ENCODE peak calls at places on chromosomes 11 and 22, in five cellular contexts. W, D, T, C and B are unnamed samples.

GRCh38 chr11:70567680-70568503 is 169.6 kb downstream of the CTTN start:
- DNase-seq in W (no peak), D (peak), T (no peak), C (no peak), B (no peak)

GRCh38 chr22:19852177-19852781 is 2.4 kb downstream of the GNB1L start:
- DNase-seq in W (no peak), D (no peak), T (no peak), C (no peak), B (no peak)

GRCh38 chr11:47018637-47019036 is 82.1 kb downstream of the CSTPP1 start:
- DNase-seq in W (no peak), D (no peak), T (no peak), C (no peak), B (no peak)

GRCh38 chr11:109000531-109000930 is 335.7 kb downstream of the DDX10 start:
- DNase-seq in W (no peak), D (no peak), T (no peak), C (no peak), B (no peak)

GRCh38 chr22:20807315-20807752 is 33.4 kb downstream of the SERPIND1 start:
- DNase-seq in W (no peak), D (peak), T (no peak), C (no peak), B (no peak)

GRCh38 chr11:31813961-31814868 is 3.1 kb upstream of the PAX6 start:
- DNase-seq in W (no peak), D (no peak), T (no peak), C (no peak), B (no peak)

GRCh38 chr11:69818243-69819108 is 740 bp downstream of the FGF3 start:
- DNase-seq in W (no peak), D (no peak), T (no peak), C (no peak), B (no peak)

GRCh38 chr11:133038850-133039249 is 493.5 kb downstream of the OPCML start:
- DNase-seq in W (no peak), D (no peak), T (no peak), C (no peak), B (no peak)

GRCh38 chr11:85866137-85866827 is 11.1 kb downstream of the CCDC83 start:
- DNase-seq in W (no peak), D (no peak), T (no peak), C (no peak), B (no peak)

GRCh38 chr11:43124272-43124920 is 187.4 kb upstream of the API5 start:
- DNase-seq in W (no peak), D (no peak), T (no peak), C (no peak), B (no peak)

GRCh38 chr11:26021026-26021425 is 310.9 kb upstream of the ANO3 start:
- DNase-seq in W (no peak), D (no peak), T (no peak), C (no peak), B (no peak)

GRCh38 chr11:65944767-65945166 is 513 bp upstream of the TSGA10IP start:
- DNase-seq in W (no peak), D (no peak), T (no peak), C (no peak), B (no peak)

GRCh38 chr11:64762277-64762915 is 2.6 kb upstream of the PYGM start:
- DNase-seq in W (no peak), D (no peak), T (no peak), C (no peak), B (no peak)
- TF ChIP-seq SUZ12 in W (no peak), D (no peak), T (no peak), C (no peak), B (no peak)

DNA sequence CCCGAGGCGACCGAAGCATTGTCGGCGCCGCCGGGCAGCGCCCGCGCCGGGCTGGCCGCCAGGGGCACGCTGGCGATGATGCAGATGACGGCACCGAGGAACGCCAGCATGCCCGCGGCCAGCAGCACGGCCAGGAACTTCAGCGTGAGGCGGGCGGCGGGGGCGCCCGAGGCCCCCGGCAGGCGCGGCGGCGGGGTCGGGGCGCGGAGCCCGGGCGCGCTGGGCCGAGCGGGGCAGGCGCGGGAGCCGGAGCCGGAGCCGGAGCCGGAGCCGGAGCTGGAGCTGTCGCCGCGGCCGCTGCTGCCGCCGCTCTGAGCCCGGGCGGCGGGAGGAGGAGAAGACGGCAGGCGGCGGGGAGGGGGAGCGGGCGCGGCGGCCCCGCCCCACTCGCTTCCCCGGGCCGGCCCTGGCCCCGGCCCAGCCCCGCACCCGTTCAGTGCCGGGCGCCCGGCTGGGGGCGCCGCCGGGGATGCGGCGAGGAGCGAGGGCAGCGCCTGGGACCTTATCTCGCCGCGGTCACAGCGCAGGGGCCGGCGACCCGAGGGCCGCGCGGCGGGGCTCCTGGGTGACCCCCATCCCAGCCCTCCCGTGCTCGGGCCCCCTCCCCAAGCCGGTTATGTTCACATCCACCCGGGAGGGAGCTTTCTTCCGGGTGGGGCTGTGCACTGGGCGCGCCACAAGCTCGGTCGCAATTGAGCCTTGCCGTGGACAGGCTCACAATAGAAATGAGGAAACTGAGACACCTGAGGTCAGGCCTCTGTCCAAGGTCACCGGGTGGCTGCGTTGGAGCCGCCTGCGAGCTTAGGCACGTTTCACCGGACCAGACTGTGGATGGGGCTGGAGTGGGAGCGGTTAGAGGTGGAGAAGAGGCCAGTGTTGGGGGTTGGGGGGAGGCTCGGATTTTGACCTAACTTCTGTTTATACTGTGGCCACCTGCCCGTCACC is at the start of gene NPTXR:
- DNase-seq in W (no peak), D (peak), T (no peak), C (peak), B (peak)
- TF ChIP-seq SUZ12 in W (no peak), D (no peak), T (peak), C (no peak), B (no peak)

GRCh38 chr22:40107244-40107643 is 70.5 kb upstream of the TNRC6B start:
- DNase-seq in W (no peak), D (no peak), T (no peak), C (no peak), B (no peak)

GRCh38 chr22:40105755-40106154 is 72.0 kb upstream of the TNRC6B start:
- DNase-seq in W (no peak), D (no peak), T (no peak), C (no peak), B (no peak)

GRCh38 chr22:40112595-40112994 is 65.1 kb upstream of the TNRC6B start:
- DNase-seq in W (no peak), D (no peak), T (no peak), C (no peak), B (no peak)

GRCh38 chr22:40111451-40111850 is 66.3 kb upstream of the TNRC6B start:
- DNase-seq in W (no peak), D (no peak), T (no peak), C (no peak), B (no peak)

GRCh38 chr22:40107756-40108437 is 69.8 kb upstream of the TNRC6B start:
- DNase-seq in W (no peak), D (no peak), T (no peak), C (no peak), B (no peak)
- TF ChIP-seq SUZ12 in W (no peak), D (no peak), T (no peak), C (no peak), B (no peak)

GRCh38 chr11:36009469-36009868 is 65.6 kb downstream of the LDLRAD3 start:
- DNase-seq in W (no peak), D (no peak), T (no peak), C (no peak), B (no peak)

GRCh38 chr11:36007127-36007824 is 63.4 kb downstream of the LDLRAD3 start:
- DNase-seq in W (no peak), D (no peak), T (no peak), C (no peak), B (no peak)

GRCh38 chr11:36010010-36010740 is 66.3 kb downstream of the LDLRAD3 start:
- DNase-seq in W (no peak), D (no peak), T (no peak), C (no peak), B (no peak)

GRCh38 chr11:36006556-36006955 is 62.7 kb downstream of the LDLRAD3 start:
- DNase-seq in W (no peak), D (no peak), T (no peak), C (no peak), B (no peak)

GRCh38 chr11:36008576-36008975 is 64.7 kb downstream of the LDLRAD3 start:
- DNase-seq in W (no peak), D (no peak), T (no peak), C (no peak), B (no peak)
- TF ChIP-seq SUZ12 in W (no peak), D (no peak), T (no peak), C (no peak), B (no peak)

GRCh38 chr11:57483570-57483934 is 23.2 kb downstream of the RTN4RL2 start:
- DNase-seq in W (no peak), D (no peak), T (no peak), C (no peak), B (no peak)

GRCh38 chr11:57481315-57481714 is 21.0 kb downstream of the RTN4RL2 start:
- DNase-seq in W (no peak), D (no peak), T (no peak), C (no peak), B (no peak)

GRCh38 chr11:57484141-57484710 is 23.9 kb downstream of the RTN4RL2 start:
- DNase-seq in W (no peak), D (no peak), T (no peak), C (no peak), B (no peak)

GRCh38 chr11:57481915-57482781 is 21.8 kb downstream of the RTN4RL2 start:
- DNase-seq in W (no peak), D (no peak), T (no peak), C (no peak), B (no peak)

GRCh38 chr11:57482782-57483569 is 22.6 kb downstream of the RTN4RL2 start:
- DNase-seq in W (no peak), D (no peak), T (no peak), C (no peak), B (no peak)
- TF ChIP-seq SUZ12 in W (no peak), D (no peak), T (no peak), C (no peak), B (no peak)

GRCh38 chr22:44584256-44584902 is 86.3 kb upstream of the RTL6 start:
- DNase-seq in W (no peak), D (no peak), T (no peak), C (no peak), B (no peak)
- TF ChIP-seq SUZ12 in W (no peak), D (no peak), T (no peak), C (no peak), B (no peak)

GRCh38 chr11:120708511-120709183 is 197.1 kb downstream of the GRIK4 start:
- DNase-seq in W (no peak), D (no peak), T (no peak), C (no peak), B (no peak)

GRCh38 chr11:120712014-120712413 is 200.5 kb downstream of the GRIK4 start:
- DNase-seq in W (no peak), D (no peak), T (no peak), C (no peak), B (no peak)

GRCh38 chr11:120712862-120713770 is 201.6 kb downstream of the GRIK4 start:
- DNase-seq in W (no peak), D (no peak), T (no peak), C (no peak), B (no peak)

GRCh38 chr11:120709808-120710207 is 198.3 kb downstream of the GRIK4 start:
- DNase-seq in W (no peak), D (no peak), T (peak), C (no peak), B (no peak)

GRCh38 chr11:120710354-120711187 is 199.0 kb downstream of the GRIK4 start:
- DNase-seq in W (peak), D (peak), T (no peak), C (peak), B (no peak)
- TF ChIP-seq SUZ12 in W (no peak), D (no peak), T (no peak), C (no peak), B (no peak)